ENCODE peak calls at places on chromosome 9, in five cellular contexts. One of them, this sample, is unnamed.

GRCh38 chr9:113477661-113478060 is 14.1 kb downstream of the RGS3 start:
- DNase-seq in cardiac fibroblast: no peak
- DNase-seq in neural crest cell: no peak
- DNase-seq in progenitor cell of endocrine pancreas: no peak
- DNase-seq in HFFc6: no peak
- DNase-seq in this sample: no peak

GRCh38 chr9:99055384-99055783 is 49.5 kb upstream of the TGFBR1 start:
- DNase-seq in cardiac fibroblast: no peak
- DNase-seq in neural crest cell: no peak
- DNase-seq in progenitor cell of endocrine pancreas: no peak
- DNase-seq in HFFc6: no peak
- DNase-seq in this sample: no peak

GRCh38 chr9:14311940-14312572 is 1.9 kb downstream of the NFIB start:
- DNase-seq in cardiac fibroblast: no peak
- DNase-seq in neural crest cell: no peak
- DNase-seq in progenitor cell of endocrine pancreas: no peak
- DNase-seq in HFFc6: no peak
- DNase-seq in this sample: no peak

GRCh38 chr9:96320749-96321280 is 18.8 kb upstream of the HSD17B3 start:
- DNase-seq in cardiac fibroblast: no peak
- DNase-seq in neural crest cell: no peak
- DNase-seq in progenitor cell of endocrine pancreas: no peak
- DNase-seq in HFFc6: no peak
- DNase-seq in this sample: no peak

GRCh38 chr9:99103909-99104458 is 929 bp upstream of the TGFBR1 start:
- DNase-seq in cardiac fibroblast: peak
- DNase-seq in neural crest cell: no peak
- DNase-seq in progenitor cell of endocrine pancreas: no peak
- DNase-seq in HFFc6: peak
- DNase-seq in this sample: peak

GRCh38 chr9:23643656-23644258 is 182.3 kb downstream of the ELAVL2 start:
- DNase-seq in cardiac fibroblast: no peak
- DNase-seq in neural crest cell: no peak
- DNase-seq in progenitor cell of endocrine pancreas: no peak
- DNase-seq in HFFc6: no peak
- DNase-seq in this sample: no peak

GRCh38 chr9:74006935-74007334 is 490.2 kb upstream of the RORB start:
- DNase-seq in cardiac fibroblast: peak
- DNase-seq in neural crest cell: no peak
- DNase-seq in progenitor cell of endocrine pancreas: no peak
- DNase-seq in HFFc6: no peak
- DNase-seq in this sample: no peak

GRCh38 chr9:14692536-14692917 is 705 bp downstream of the ZDHHC21 start:
- DNase-seq in cardiac fibroblast: no peak
- DNase-seq in neural crest cell: no peak
- DNase-seq in progenitor cell of endocrine pancreas: no peak
- DNase-seq in HFFc6: no peak
- DNase-seq in this sample: no peak

GRCh38 chr9:32142074-32142473 is 242.4 kb upstream of the ACO1 start:
- DNase-seq in cardiac fibroblast: no peak
- DNase-seq in neural crest cell: no peak
- DNase-seq in progenitor cell of endocrine pancreas: no peak
- DNase-seq in HFFc6: no peak
- DNase-seq in this sample: no peak

GRCh38 chr9:25917593-25918426 is 239.6 kb upstream of the TUSC1 start:
- DNase-seq in cardiac fibroblast: no peak
- DNase-seq in neural crest cell: no peak
- DNase-seq in progenitor cell of endocrine pancreas: no peak
- DNase-seq in HFFc6: no peak
- DNase-seq in this sample: no peak

GRCh38 chr9:133254471-133254870 is 20.5 kb downstream of the ABO start:
- DNase-seq in cardiac fibroblast: no peak
- DNase-seq in neural crest cell: no peak
- DNase-seq in progenitor cell of endocrine pancreas: no peak
- DNase-seq in HFFc6: no peak
- DNase-seq in this sample: no peak

GRCh38 chr9:3810231-3810630 is 284.4 kb upstream of the RFX3 start:
- DNase-seq in cardiac fibroblast: no peak
- DNase-seq in neural crest cell: no peak
- DNase-seq in progenitor cell of endocrine pancreas: no peak
- DNase-seq in HFFc6: no peak
- DNase-seq in this sample: no peak

GRCh38 chr9:4581861-4582565 is 80.1 kb upstream of the PLPP6 start:
- DNase-seq in cardiac fibroblast: no peak
- DNase-seq in neural crest cell: no peak
- DNase-seq in progenitor cell of endocrine pancreas: no peak
- DNase-seq in HFFc6: no peak
- DNase-seq in this sample: no peak

GRCh38 chr9:93207326-93207814 is 23.4 kb downstream of the WNK2 start:
- DNase-seq in cardiac fibroblast: peak
- DNase-seq in neural crest cell: no peak
- DNase-seq in progenitor cell of endocrine pancreas: no peak
- DNase-seq in HFFc6: peak
- DNase-seq in this sample: no peak

GRCh38 chr9:20043035-20043434 is 254.2 kb upstream of the SLC24A2 start:
- DNase-seq in cardiac fibroblast: no peak
- DNase-seq in neural crest cell: no peak
- DNase-seq in progenitor cell of endocrine pancreas: no peak
- DNase-seq in HFFc6: no peak
- DNase-seq in this sample: no peak

GRCh38 chr9:105040462-105040861 is 112.5 kb upstream of the ABCA1 start:
- DNase-seq in cardiac fibroblast: no peak
- DNase-seq in neural crest cell: no peak
- DNase-seq in progenitor cell of endocrine pancreas: no peak
- DNase-seq in HFFc6: no peak
- DNase-seq in this sample: no peak

GRCh38 chr9:1939926-1940368 is 75.2 kb upstream of the SMARCA2 start:
- DNase-seq in cardiac fibroblast: no peak
- DNase-seq in neural crest cell: no peak
- DNase-seq in progenitor cell of endocrine pancreas: no peak
- DNase-seq in HFFc6: no peak
- DNase-seq in this sample: peak

GRCh38 chr9:89873801-89874200 is 269.0 kb downstream of the GADD45G start:
- DNase-seq in cardiac fibroblast: no peak
- DNase-seq in neural crest cell: no peak
- DNase-seq in progenitor cell of endocrine pancreas: no peak
- DNase-seq in HFFc6: no peak
- DNase-seq in this sample: peak

GRCh38 chr9:113633782-113634596 is 170.5 kb downstream of the RGS3 start:
- DNase-seq in cardiac fibroblast: no peak
- DNase-seq in neural crest cell: no peak
- DNase-seq in progenitor cell of endocrine pancreas: no peak
- DNase-seq in HFFc6: no peak
- DNase-seq in this sample: no peak

GRCh38 chr9:89899476-89900047 is 294.8 kb downstream of the GADD45G start:
- DNase-seq in cardiac fibroblast: no peak
- DNase-seq in neural crest cell: no peak
- DNase-seq in progenitor cell of endocrine pancreas: no peak
- DNase-seq in HFFc6: no peak
- DNase-seq in this sample: no peak

GRCh38 chr9:89701221-89701798 is 96.5 kb downstream of the GADD45G start:
- DNase-seq in cardiac fibroblast: no peak
- DNase-seq in neural crest cell: no peak
- DNase-seq in progenitor cell of endocrine pancreas: no peak
- DNase-seq in HFFc6: no peak
- DNase-seq in this sample: no peak

GRCh38 chr9:87427851-87428506 is 69.7 kb upstream of the DAPK1 start:
- DNase-seq in cardiac fibroblast: no peak
- DNase-seq in neural crest cell: no peak
- DNase-seq in progenitor cell of endocrine pancreas: no peak
- DNase-seq in HFFc6: no peak
- DNase-seq in this sample: no peak

GRCh38 chr9:114958021-114958846 is 27.8 kb upstream of the TNFSF8 start:
- DNase-seq in cardiac fibroblast: peak
- DNase-seq in neural crest cell: no peak
- DNase-seq in progenitor cell of endocrine pancreas: no peak
- DNase-seq in HFFc6: no peak
- DNase-seq in this sample: no peak

GRCh38 chr9:114314256-114314867 is 8.5 kb upstream of the ORM1 start:
- DNase-seq in cardiac fibroblast: no peak
- DNase-seq in neural crest cell: no peak
- DNase-seq in progenitor cell of endocrine pancreas: no peak
- DNase-seq in HFFc6: no peak
- DNase-seq in this sample: no peak

GRCh38 chr9:96450613-96451544 is 910 bp downstream of the HABP4 start:
- DNase-seq in cardiac fibroblast: peak
- DNase-seq in neural crest cell: peak
- DNase-seq in progenitor cell of endocrine pancreas: peak
- DNase-seq in HFFc6: no peak
- DNase-seq in this sample: peak

GRCh38 chr9:89122944-89123343 is 55.7 kb downstream of the SHC3 start:
- DNase-seq in cardiac fibroblast: peak
- DNase-seq in neural crest cell: no peak
- DNase-seq in progenitor cell of endocrine pancreas: no peak
- DNase-seq in HFFc6: no peak
- DNase-seq in this sample: no peak

GRCh38 chr9:89579741-89580395 is 24.9 kb upstream of the GADD45G start:
- DNase-seq in cardiac fibroblast: no peak
- DNase-seq in neural crest cell: no peak
- DNase-seq in progenitor cell of endocrine pancreas: no peak
- DNase-seq in HFFc6: no peak
- DNase-seq in this sample: no peak

DNA sequence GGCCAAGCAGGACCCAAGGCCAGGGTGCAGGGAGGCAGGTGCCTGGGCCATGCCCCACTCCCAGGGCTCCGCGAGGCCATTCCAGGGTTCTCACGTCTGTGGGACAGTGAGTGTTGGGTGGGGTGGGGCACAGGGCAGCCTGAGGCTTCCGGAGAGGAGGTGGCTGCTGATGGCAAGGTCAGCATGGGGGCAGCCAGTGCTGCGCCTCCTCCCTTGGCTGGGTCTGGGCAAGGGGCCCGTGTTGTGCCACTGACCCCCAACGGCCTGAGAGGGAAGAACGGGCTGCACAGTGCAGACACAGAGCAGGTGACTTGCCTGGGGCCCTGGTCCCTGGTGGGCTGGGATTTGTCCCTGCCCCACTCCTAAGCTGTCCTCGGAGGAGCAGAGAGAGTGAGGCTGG is 82.1 kb downstream of the RXRA start:
- DNase-seq in cardiac fibroblast: no peak
- DNase-seq in neural crest cell: no peak
- DNase-seq in progenitor cell of endocrine pancreas: no peak
- DNase-seq in HFFc6: no peak
- DNase-seq in this sample: no peak
- TF ChIP-seq CTCF in cardiac fibroblast: no peak
- TF ChIP-seq CTCF in neural crest cell: no peak
- TF ChIP-seq CTCF in progenitor cell of endocrine pancreas: no peak
- TF ChIP-seq CTCF in HFFc6: no peak
- TF ChIP-seq CTCF in this sample: no peak

DNA sequence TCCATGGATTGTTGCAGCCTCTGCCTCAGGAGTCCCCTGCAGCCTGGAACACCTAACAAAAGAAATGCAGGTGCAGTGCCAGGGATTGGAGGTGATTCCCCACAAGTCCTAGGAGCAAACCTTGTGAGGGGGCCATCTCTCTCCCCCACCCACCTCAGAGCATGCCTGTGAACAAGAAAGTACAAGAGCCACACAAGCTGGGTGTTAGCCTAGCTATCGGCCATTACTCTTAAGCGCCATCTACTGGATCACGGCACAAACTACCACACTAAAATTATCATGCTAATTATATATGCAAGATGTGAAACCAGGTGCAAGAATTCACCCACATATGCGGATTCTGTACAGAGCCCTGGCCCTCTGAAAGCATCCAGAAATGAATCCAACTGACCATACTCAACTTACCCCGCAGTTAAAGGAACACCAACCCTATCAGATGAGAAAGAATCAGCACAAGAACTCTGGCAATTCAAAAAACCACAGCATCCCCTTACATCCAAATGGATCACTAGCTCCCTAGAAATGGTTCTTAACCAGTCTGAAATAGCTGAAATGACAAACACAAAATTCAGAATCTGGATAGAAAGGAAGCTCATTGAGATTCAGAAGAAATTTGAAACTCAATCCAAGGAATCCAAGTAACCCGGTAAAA is 16.5 kb upstream of the PRSS3 start:
- DNase-seq in cardiac fibroblast: peak
- DNase-seq in neural crest cell: peak
- DNase-seq in progenitor cell of endocrine pancreas: peak
- DNase-seq in HFFc6: peak
- DNase-seq in this sample: no peak
- TF ChIP-seq CTCF in cardiac fibroblast: peak
- TF ChIP-seq CTCF in neural crest cell: peak
- TF ChIP-seq CTCF in progenitor cell of endocrine pancreas: peak
- TF ChIP-seq CTCF in HFFc6: peak
- TF ChIP-seq CTCF in this sample: peak

GRCh38 chr9:131273791-131274673 is 2.3 kb downstream of the FAM78A start:
- DNase-seq in cardiac fibroblast: no peak
- DNase-seq in neural crest cell: no peak
- DNase-seq in progenitor cell of endocrine pancreas: no peak
- DNase-seq in HFFc6: no peak
- DNase-seq in this sample: no peak

GRCh38 chr9:131276891-131277672 is 772 bp upstream of the FAM78A start:
- DNase-seq in cardiac fibroblast: no peak
- DNase-seq in neural crest cell: no peak
- DNase-seq in progenitor cell of endocrine pancreas: no peak
- DNase-seq in HFFc6: no peak
- DNase-seq in this sample: no peak

GRCh38 chr9:131274674-131275331 is 1.5 kb downstream of the FAM78A start:
- DNase-seq in cardiac fibroblast: no peak
- DNase-seq in neural crest cell: no peak
- DNase-seq in progenitor cell of endocrine pancreas: no peak
- DNase-seq in HFFc6: no peak
- DNase-seq in this sample: no peak

GRCh38 chr9:131276107-131276888 is at the start of gene FAM78A:
- DNase-seq in cardiac fibroblast: no peak
- DNase-seq in neural crest cell: no peak
- DNase-seq in progenitor cell of endocrine pancreas: no peak
- DNase-seq in HFFc6: no peak
- DNase-seq in this sample: peak

DNA sequence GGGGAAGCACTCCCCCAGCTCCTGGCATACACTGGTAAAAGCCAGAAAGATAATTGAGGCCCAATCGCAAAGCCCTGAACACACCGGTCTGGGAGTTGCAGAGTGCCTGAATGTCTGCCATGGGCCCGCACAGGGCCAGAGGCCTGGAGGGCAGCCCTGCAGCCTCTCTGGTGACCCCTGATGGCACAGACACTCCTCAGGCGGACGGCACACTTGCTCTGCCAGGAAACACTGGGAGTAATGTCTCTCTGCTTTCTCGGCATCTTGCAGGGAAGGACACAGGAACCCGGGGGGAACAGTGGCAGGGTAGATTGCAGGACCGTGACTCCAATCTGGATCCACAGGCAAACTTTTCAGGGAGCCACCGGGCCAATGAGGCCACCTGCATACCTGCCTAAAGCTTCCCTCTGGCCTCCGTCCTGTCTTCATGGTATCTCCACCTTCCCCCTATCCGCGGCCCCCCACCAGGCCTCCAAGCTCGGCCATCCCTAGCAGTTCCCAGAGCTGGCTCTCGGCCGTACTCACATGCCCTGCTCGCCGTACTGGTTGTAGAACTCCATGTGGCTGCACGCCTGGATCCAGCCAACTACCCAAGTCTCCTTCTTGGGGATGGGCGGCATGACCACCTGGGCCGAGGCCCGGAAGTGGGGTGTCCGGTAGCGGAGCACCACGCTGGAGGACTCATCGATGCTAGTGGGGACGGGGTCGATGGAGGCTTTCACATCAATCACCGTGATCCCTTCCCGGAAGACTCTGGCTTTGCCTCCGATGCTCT is 791 bp downstream of the FAM78A start:
- DNase-seq in cardiac fibroblast: no peak
- DNase-seq in neural crest cell: peak
- DNase-seq in progenitor cell of endocrine pancreas: no peak
- DNase-seq in HFFc6: no peak
- DNase-seq in this sample: peak
- TF ChIP-seq CTCF in cardiac fibroblast: peak
- TF ChIP-seq CTCF in neural crest cell: no peak
- TF ChIP-seq CTCF in progenitor cell of endocrine pancreas: peak
- TF ChIP-seq CTCF in HFFc6: no peak
- TF ChIP-seq CTCF in this sample: no peak

GRCh38 chr9:97749928-97750327 is 52.8 kb upstream of the XPA start:
- DNase-seq in cardiac fibroblast: no peak
- DNase-seq in neural crest cell: no peak
- DNase-seq in progenitor cell of endocrine pancreas: no peak
- DNase-seq in HFFc6: no peak
- DNase-seq in this sample: no peak
- TF ChIP-seq CTCF in cardiac fibroblast: no peak
- TF ChIP-seq CTCF in neural crest cell: no peak
- TF ChIP-seq CTCF in progenitor cell of endocrine pancreas: no peak
- TF ChIP-seq CTCF in HFFc6: peak
- TF ChIP-seq CTCF in this sample: no peak